ENCODE peak calls at places on chromosomes 11 and 22, in four cellular contexts. E, V, S and O are unnamed samples.

GRCh38 chr11:68506908-68507307 is 46.4 kb downstream of the PPP6R3 start:
- DNase-seq in E (no peak), V (no peak), S (no peak), O (no peak)

GRCh38 chr11:104581246-104581980 is 316.8 kb downstream of the CASP12 start:
- DNase-seq in E (no peak), V (no peak), S (no peak), O (no peak)

GRCh38 chr11:113540416-113541330 is 65.5 kb upstream of the DRD2 start:
- DNase-seq in E (no peak), V (no peak), S (no peak), O (no peak)

GRCh38 chr11:76682681-76683080 is 12.1 kb upstream of the LRRC32 start:
- DNase-seq in E (no peak), V (no peak), S (no peak), O (no peak)

GRCh38 chr22:37999640-38000272 is 15.4 kb upstream of the SOX10 start:
- DNase-seq in E (no peak), V (no peak), S (no peak), O (peak; percentile 47)

GRCh38 chr11:47583844-47584243 is 2.6 kb upstream of the FAM180B start:
- DNase-seq in E (no peak), V (no peak), S (no peak), O (no peak)

GRCh38 chr22:48342016-48342415 is 1485.7 kb downstream of the BRD1 start:
- DNase-seq in E (no peak), V (no peak), S (no peak), O (no peak)

GRCh38 chr22:39727541-39727940 is 157.0 kb downstream of the CACNA1I start:
- DNase-seq in E (no peak), V (no peak), S (no peak), O (no peak)

GRCh38 chr11:36257351-36257750 is 31.9 kb downstream of the COMMD9 start:
- DNase-seq in E (no peak), V (no peak), S (no peak), O (no peak)

GRCh38 chr11:19232910-19233503 is 7.7 kb downstream of the E2F8 start:
- DNase-seq in E (peak; percentile 48), V (no peak), S (no peak), O (no peak)

GRCh38 chr22:45831394-45831793 is 145.6 kb downstream of the WNT7B start:
- DNase-seq in E (no peak), V (no peak), S (no peak), O (no peak)

GRCh38 chr11:44621140-44621681 is 55.7 kb downstream of the CD82 start:
- DNase-seq in E (no peak), V (peak; percentile 80), S (peak; percentile 76), O (peak; percentile 78)

GRCh38 chr22:24104307-24105017 is 76.8 kb upstream of the SUSD2 start:
- DNase-seq in E (no peak), V (peak; percentile 6), S (no peak), O (no peak)

GRCh38 chr11:89436071-89436470 is 55.1 kb downstream of the NOX4 start:
- DNase-seq in E (peak; percentile 7), V (no peak), S (no peak), O (no peak)

GRCh38 chr22:23110922-23111527 is 30.8 kb downstream of the RSPH14 start:
- DNase-seq in E (no peak), V (no peak), S (no peak), O (no peak)

GRCh38 chr11:42770444-42771065 is 541.2 kb upstream of the API5 start:
- DNase-seq in E (no peak), V (no peak), S (no peak), O (no peak)

GRCh38 chr11:101323997-101324396 is 194.4 kb upstream of the PGR start:
- DNase-seq in E (no peak), V (peak; percentile 35), S (no peak), O (no peak)

GRCh38 chr11:441043-441417 is 781 bp downstream of the ANO9 start:
- DNase-seq in E (no peak), V (no peak), S (no peak), O (no peak)

GRCh38 chr11:2316169-2316962 is 14.6 kb downstream of the TSPAN32 start:
- DNase-seq in E (no peak), V (peak; percentile 18), S (no peak), O (no peak)

GRCh38 chr22:28283025-28283654 is 364.1 kb upstream of the PITPNB start:
- DNase-seq in E (no peak), V (no peak), S (peak; percentile 8), O (no peak)

GRCh38 chr22:29026579-29026978 is 35.1 kb downstream of the C22orf31 start:
- DNase-seq in E (no peak), V (no peak), S (no peak), O (no peak)

GRCh38 chr11:76161261-76161961 is 44.9 kb downstream of the WNT11 start:
- DNase-seq in E (no peak), V (no peak), S (peak; percentile 38), O (no peak)

GRCh38 chr11:569273-569885 is 6.9 kb upstream of the PHRF1 start:
- DNase-seq in E (no peak), V (peak; percentile 64), S (peak; percentile 41), O (no peak)

GRCh38 chr11:46348986-46349401 is 1.7 kb downstream of the DGKZ start:
- DNase-seq in E (no peak), V (no peak), S (no peak), O (no peak)

GRCh38 chr11:46352063-46352841 is 5.0 kb downstream of the DGKZ start:
- DNase-seq in E (no peak), V (no peak), S (no peak), O (peak; percentile 62)

GRCh38 chr11:46350695-46351094 is 3.4 kb downstream of the DGKZ start:
- DNase-seq in E (no peak), V (no peak), S (no peak), O (no peak)

GRCh38 chr11:46351606-46352005 is 4.3 kb downstream of the DGKZ start:
- DNase-seq in E (no peak), V (no peak), S (no peak), O (no peak)

GRCh38 chr11:46351148-46351547 is 3.9 kb downstream of the DGKZ start:
- DNase-seq in E (no peak), V (no peak), S (no peak), O (no peak)
- H3K27ac ChIP-seq in E (no peak overlapping the region), V (no peak overlapping the region), S (peak overlapping the region; percentile 70), O (peak overlapping the region; percentile 77)

DNA sequence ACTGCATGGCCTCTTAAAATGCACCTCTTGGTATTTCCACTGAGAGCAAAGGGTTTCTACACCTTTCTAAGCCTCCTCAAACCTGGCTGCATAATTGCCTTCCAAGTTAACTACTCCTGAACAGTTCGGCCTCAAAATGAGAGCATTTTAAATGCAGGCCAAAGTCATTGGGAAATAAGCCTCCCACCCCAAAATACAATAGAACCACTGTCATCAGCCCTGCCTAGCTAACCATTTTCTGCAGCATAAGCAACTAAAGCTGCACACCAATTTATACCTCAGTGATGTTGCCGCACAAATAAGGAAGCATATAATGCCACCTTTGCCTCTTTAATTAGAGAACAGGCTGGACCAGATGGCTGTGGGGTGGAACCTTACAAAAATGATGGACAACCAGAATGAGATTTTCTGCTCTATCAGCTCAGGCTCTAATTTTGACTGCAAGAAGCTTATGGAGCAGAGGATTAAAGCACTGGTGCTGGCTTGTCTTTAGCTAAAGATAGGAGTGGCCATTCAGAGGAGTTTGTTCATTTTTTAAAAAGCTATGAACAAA is 4.3 kb downstream of the TOB2 start:
- DNase-seq in E (no peak), V (no peak), S (no peak), O (no peak)
- H3K27ac ChIP-seq in E (no peak overlapping the region), V (no peak overlapping the region), S (no peak overlapping the region), O (peak overlapping the region; percentile 39)

DNA sequence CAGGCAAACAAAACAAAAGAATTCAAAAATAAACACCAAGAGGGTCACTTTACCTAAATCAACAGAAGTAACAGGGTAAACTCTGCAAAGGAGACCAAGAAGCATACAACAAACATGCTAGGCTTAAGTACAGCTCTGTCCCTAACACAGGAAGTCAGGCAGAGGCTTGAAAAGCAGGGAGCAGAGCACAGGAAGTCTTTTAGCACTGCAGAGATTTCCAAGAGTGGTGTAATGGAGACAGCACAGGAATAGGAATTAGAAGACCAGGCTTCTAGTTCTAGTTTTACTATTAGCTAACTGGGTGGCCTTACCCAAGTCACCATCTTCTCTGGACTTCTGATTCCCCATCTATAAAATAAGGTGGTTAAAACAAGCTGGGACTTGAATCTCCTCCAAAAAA is 1.9 kb downstream of the RBFOX2 start:
- DNase-seq in E (no peak), V (no peak), S (no peak), O (no peak)
- H3K27ac ChIP-seq in E (no peak overlapping the region), V (peak overlapping the region; percentile 14), S (peak overlapping the region; percentile 90), O (peak overlapping the region; percentile 11)

DNA sequence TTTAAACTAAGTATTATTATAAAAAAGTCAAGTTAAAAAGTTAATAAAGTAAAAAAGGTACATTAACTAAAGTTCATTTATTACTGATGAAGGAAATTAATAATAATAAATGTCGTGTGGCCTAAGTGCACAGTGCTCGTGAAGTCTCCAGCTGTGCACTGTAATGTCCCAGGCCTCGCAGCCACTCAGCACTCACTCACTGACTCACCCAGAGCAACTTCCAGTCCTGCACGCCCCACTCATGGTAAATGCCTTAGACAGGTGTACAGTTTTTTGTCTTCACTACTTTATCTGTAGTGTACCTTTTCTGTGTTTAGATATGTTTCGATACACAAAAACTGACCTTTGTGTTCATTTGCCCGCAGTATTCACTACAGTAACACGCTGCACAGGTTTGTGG is 175.5 kb downstream of the TBC1D22A start:
- DNase-seq in E (no peak), V (no peak), S (no peak), O (no peak)
- H3K27ac ChIP-seq in E (no peak overlapping the region), V (no peak overlapping the region), S (no peak overlapping the region), O (no peak overlapping the region)

GRCh38 chr22:36942561-36942960 is 29.1 kb downstream of the CSF2RB start:
- DNase-seq in E (no peak), V (no peak), S (no peak), O (no peak)
- H3K27ac ChIP-seq in E (no peak overlapping the region), V (no peak overlapping the region), S (no peak overlapping the region), O (no peak overlapping the region)